ENCODE peak calls at places on chromosome 6, in six cellular contexts. One of them, this sample, is unnamed. For H3K4me1, the result is how much of the 10 kb centered on the place peaks cover.

GRCh38 chr6:110646951-110647910 is 168.0 kb downstream of the CDK19 start:
- DNase-seq in Karpas-422: no peak
- DNase-seq in heart right ventricle: no peak
- DNase-seq in colonic mucosa: no peak
- DNase-seq in HCT116: no peak
- DNase-seq in upper lobe of right lung: no peak
- DNase-seq in this sample: no peak

GRCh38 chr6:98769546-98769945 is 64.8 kb upstream of the POU3F2 start:
- DNase-seq in Karpas-422: peak
- DNase-seq in heart right ventricle: no peak
- DNase-seq in colonic mucosa: peak
- DNase-seq in HCT116: peak
- DNase-seq in upper lobe of right lung: no peak
- DNase-seq in this sample: peak

GRCh38 chr6:27892596-27893058 is 19.6 kb downstream of the OR2B2 start:
- DNase-seq in Karpas-422: no peak
- DNase-seq in heart right ventricle: no peak
- DNase-seq in colonic mucosa: no peak
- DNase-seq in HCT116: peak
- DNase-seq in upper lobe of right lung: no peak
- DNase-seq in this sample: no peak

GRCh38 chr6:116492331-116493067 is 18.9 kb upstream of the CALHM5 start:
- DNase-seq in Karpas-422: no peak
- DNase-seq in heart right ventricle: no peak
- DNase-seq in colonic mucosa: no peak
- DNase-seq in HCT116: no peak
- DNase-seq in upper lobe of right lung: no peak
- DNase-seq in this sample: no peak

GRCh38 chr6:138689849-138690248 is 83.7 kb upstream of the CCDC28A start:
- DNase-seq in Karpas-422: no peak
- DNase-seq in heart right ventricle: no peak
- DNase-seq in colonic mucosa: no peak
- DNase-seq in HCT116: no peak
- DNase-seq in upper lobe of right lung: no peak
- DNase-seq in this sample: no peak

GRCh38 chr6:154218336-154218735 is 138.3 kb downstream of the IPCEF1 start:
- DNase-seq in Karpas-422: no peak
- DNase-seq in heart right ventricle: no peak
- DNase-seq in colonic mucosa: no peak
- DNase-seq in HCT116: no peak
- DNase-seq in upper lobe of right lung: no peak
- DNase-seq in this sample: no peak

GRCh38 chr6:32838114-32838958 is at the start of gene TAP2:
- DNase-seq in Karpas-422: peak
- DNase-seq in heart right ventricle: peak
- DNase-seq in colonic mucosa: peak
- DNase-seq in HCT116: peak
- DNase-seq in upper lobe of right lung: peak
- DNase-seq in this sample: peak

GRCh38 chr6:111642463-111643158 is 36.9 kb upstream of the TRAF3IP2 start:
- DNase-seq in Karpas-422: peak
- DNase-seq in heart right ventricle: peak
- DNase-seq in colonic mucosa: peak
- DNase-seq in HCT116: peak
- DNase-seq in upper lobe of right lung: peak
- DNase-seq in this sample: peak

GRCh38 chr6:52547647-52548352 is 29.1 kb downstream of the TRAM2 start:
- DNase-seq in Karpas-422: no peak
- DNase-seq in heart right ventricle: no peak
- DNase-seq in colonic mucosa: peak
- DNase-seq in HCT116: no peak
- DNase-seq in upper lobe of right lung: no peak
- DNase-seq in this sample: peak
- H3K4me1 ChIP-seq in Karpas-422: half or more
- H3K4me1 ChIP-seq in heart right ventricle: half or more
- H3K4me1 ChIP-seq in colonic mucosa: under half
- H3K4me1 ChIP-seq in HCT116: under half
- H3K4me1 ChIP-seq in upper lobe of right lung: half or more
- H3K4me1 ChIP-seq in this sample: half or more

GRCh38 chr6:7114744-7115451 is 7.1 kb downstream of the RREB1 start:
- DNase-seq in Karpas-422: no peak
- DNase-seq in heart right ventricle: no peak
- DNase-seq in colonic mucosa: peak
- DNase-seq in HCT116: no peak
- DNase-seq in upper lobe of right lung: no peak
- DNase-seq in this sample: no peak
- H3K4me1 ChIP-seq in Karpas-422: under half
- H3K4me1 ChIP-seq in heart right ventricle: half or more
- H3K4me1 ChIP-seq in colonic mucosa: under half
- H3K4me1 ChIP-seq in HCT116: under half
- H3K4me1 ChIP-seq in upper lobe of right lung: half or more
- H3K4me1 ChIP-seq in this sample: under half

GRCh38 chr6:31661867-31662723 is 1.5 kb upstream of the C6orf47 start:
- DNase-seq in Karpas-422: peak
- DNase-seq in heart right ventricle: no peak
- DNase-seq in colonic mucosa: no peak
- DNase-seq in HCT116: no peak
- DNase-seq in upper lobe of right lung: no peak
- DNase-seq in this sample: no peak
- H3K4me1 ChIP-seq in Karpas-422: half or more
- H3K4me1 ChIP-seq in heart right ventricle: half or more
- H3K4me1 ChIP-seq in colonic mucosa: under half
- H3K4me1 ChIP-seq in HCT116: under half
- H3K4me1 ChIP-seq in upper lobe of right lung: half or more
- H3K4me1 ChIP-seq in this sample: under half

DNA sequence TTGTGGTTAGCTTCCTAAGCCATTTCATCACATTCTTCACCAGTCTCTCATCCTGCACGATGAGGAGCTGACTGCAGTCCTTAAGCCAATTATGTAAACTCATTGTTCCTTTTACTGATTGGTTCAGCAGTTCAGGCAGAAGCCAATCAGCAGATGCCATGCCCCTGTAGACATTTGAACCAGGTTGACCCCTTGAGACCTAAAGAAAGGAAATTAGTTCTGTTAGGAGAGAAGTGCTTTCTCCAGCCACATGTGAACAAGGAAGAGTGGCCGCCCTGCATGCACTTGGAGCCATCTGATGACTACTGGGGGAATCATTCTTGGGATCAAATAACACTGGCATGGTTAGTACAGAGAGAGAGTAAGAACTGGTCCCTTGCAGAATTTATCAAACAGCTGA is 535.2 kb upstream of the ID4 start:
- DNase-seq in Karpas-422: no peak
- DNase-seq in heart right ventricle: no peak
- DNase-seq in colonic mucosa: no peak
- DNase-seq in HCT116: no peak
- DNase-seq in upper lobe of right lung: no peak
- DNase-seq in this sample: no peak
- H3K4me1 ChIP-seq in Karpas-422: under half
- H3K4me1 ChIP-seq in heart right ventricle: under half
- H3K4me1 ChIP-seq in colonic mucosa: under half
- H3K4me1 ChIP-seq in HCT116: under half
- H3K4me1 ChIP-seq in upper lobe of right lung: under half
- H3K4me1 ChIP-seq in this sample: under half

GRCh38 chr6:108242259-108242658 is 18.6 kb downstream of the SNX3 start:
- DNase-seq in Karpas-422: no peak
- DNase-seq in heart right ventricle: no peak
- DNase-seq in colonic mucosa: no peak
- DNase-seq in HCT116: no peak
- DNase-seq in upper lobe of right lung: no peak
- DNase-seq in this sample: no peak
- H3K4me1 ChIP-seq in Karpas-422: under half
- H3K4me1 ChIP-seq in heart right ventricle: under half
- H3K4me1 ChIP-seq in colonic mucosa: under half
- H3K4me1 ChIP-seq in HCT116: under half
- H3K4me1 ChIP-seq in upper lobe of right lung: under half
- H3K4me1 ChIP-seq in this sample: under half

GRCh38 chr6:13431861-13432465 is 55.4 kb downstream of the GFOD1 start:
- DNase-seq in Karpas-422: no peak
- DNase-seq in heart right ventricle: no peak
- DNase-seq in colonic mucosa: no peak
- DNase-seq in HCT116: no peak
- DNase-seq in upper lobe of right lung: no peak
- DNase-seq in this sample: no peak
- H3K4me1 ChIP-seq in Karpas-422: half or more
- H3K4me1 ChIP-seq in heart right ventricle: half or more
- H3K4me1 ChIP-seq in colonic mucosa: under half
- H3K4me1 ChIP-seq in HCT116: under half
- H3K4me1 ChIP-seq in upper lobe of right lung: under half
- H3K4me1 ChIP-seq in this sample: under half